ENCODE peak calls at places on chromosomes 2 and 18, in four cellular contexts. E, D, U and H are unnamed samples.

GRCh38 chr2:210199186-210199765 is 26.0 kb downstream of the ACADL start:
- DNase-seq in E (peak), D (peak), U (no peak), H (peak)

GRCh38 chr2:239002960-239003932 is 155.4 kb downstream of the TWIST2 start:
- DNase-seq in E (no peak), D (no peak), U (no peak), H (no peak)

GRCh38 chr2:8451273-8451672 is 230.6 kb upstream of the ID2 start:
- DNase-seq in E (no peak), D (no peak), U (no peak), H (no peak)

GRCh38 chr2:69018629-69019227 is 5.7 kb downstream of the ANTXR1 start:
- DNase-seq in E (no peak), D (no peak), U (no peak), H (no peak)

GRCh38 chr18:48666613-48667012 is 127.8 kb downstream of the CTIF start:
- DNase-seq in E (no peak), D (no peak), U (no peak), H (no peak)

GRCh38 chr18:43486462-43486861 is 209.2 kb upstream of the SYT4 start:
- DNase-seq in E (no peak), D (no peak), U (no peak), H (no peak)

GRCh38 chr2:120613742-120614481 is 121.8 kb upstream of the GLI2 start:
- DNase-seq in E (no peak), D (no peak), U (no peak), H (no peak)

GRCh38 chr2:197028230-197028629 is 101.7 kb upstream of the PGAP1 start:
- DNase-seq in E (peak), D (no peak), U (no peak), H (no peak)

DNA sequence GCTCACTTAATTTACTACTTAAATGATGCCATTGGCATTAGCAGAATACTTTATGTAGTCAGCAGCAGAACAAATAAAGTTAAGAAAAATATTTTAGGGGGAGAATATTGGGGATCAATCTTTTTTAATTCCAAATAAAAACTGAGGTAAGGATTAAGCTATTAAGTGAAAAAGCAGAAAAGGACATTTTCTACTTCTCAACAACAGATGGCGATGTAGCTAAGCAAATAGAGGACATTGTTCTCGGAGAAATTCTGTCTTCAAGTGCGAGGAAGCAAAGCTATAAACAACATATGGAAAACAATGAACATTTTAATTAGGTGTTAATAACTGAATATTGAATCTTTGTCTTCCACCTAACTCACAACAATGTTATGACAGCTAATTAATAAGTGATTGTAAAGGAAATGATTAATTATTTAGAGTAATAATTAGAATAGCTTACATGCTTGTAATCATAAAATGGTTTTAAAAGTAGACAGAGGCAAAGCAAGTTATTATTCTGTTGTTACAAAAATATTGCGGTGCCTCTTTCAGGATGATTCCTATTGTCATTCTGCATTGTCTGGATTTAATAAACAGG is 32.8 kb upstream of the CCDC93 start:
- DNase-seq in E (peak), D (peak), U (no peak), H (peak)
- TF ChIP-seq SP1 in E (no peak), D (no peak), U (no peak), H (no peak)

DNA sequence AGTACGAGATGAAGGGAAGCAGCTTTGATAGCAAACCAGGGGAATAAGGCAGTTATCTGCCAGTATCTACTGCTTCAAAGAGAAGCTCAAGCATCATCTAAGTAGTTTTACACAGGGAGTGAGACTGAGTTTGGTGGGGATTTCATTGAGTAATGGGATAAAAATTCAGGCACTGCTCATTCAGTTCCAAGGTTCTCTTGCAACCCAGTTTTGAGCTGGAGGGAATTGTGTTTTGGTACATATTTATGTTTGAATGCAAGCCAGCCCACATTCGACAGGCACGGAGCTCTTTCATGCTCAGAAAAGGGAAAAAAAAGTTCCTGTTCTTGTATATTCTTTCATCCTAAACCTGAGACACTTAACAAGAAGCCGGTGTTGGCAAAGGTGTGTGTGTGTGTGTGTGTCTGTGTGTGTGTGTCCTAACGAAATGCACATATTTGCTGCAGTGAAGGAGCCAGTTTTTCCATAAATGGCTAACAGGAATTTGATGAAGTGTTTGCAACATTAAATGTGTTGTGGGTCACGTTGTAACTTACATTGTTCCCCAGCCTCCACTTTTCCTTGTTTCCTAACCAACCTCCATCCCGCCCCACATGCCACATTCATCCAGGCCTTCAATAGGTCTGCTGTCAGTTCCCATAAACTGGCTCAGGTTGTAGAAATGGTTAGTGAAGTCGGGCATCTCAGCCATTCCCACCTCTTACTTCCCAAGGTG is 311.1 kb downstream of the TXNL1 start:
- DNase-seq in E (no peak), D (no peak), U (no peak), H (no peak)
- TF ChIP-seq BHLHE40 in E (no peak), D (no peak), U (no peak), H (no peak)

DNA sequence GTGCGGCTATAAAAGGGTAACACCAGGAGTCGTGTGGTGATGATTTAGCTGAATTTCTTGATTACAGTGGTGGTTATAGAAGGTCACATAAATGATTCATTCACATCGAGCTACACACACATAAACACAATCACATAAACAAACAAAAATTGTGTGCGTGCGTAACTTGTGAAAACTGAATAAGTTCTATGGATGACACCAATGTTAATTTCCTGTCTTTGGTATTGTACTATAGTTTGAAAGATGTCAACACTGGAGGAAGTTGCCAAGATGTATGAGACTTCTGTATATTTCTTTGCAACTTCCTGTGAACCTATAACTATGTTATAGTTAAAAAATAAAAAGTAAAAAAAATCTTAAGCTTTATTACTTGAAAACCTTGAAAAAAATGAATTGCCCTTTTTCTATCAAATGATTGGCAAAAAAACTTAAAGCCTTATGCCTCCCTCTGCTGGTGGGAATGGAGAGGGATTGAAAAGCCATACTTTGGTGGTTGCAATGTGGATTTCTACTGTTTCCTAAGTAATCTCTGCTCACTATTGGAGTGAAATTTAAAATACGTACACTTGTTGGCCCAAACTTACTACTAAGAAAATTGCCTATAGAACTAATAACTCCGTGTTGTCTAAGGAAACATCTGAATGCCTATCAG is 227.7 kb downstream of the RPIA start:
- DNase-seq in E (peak), D (peak), U (no peak), H (peak)
- TF ChIP-seq FOXK2 in E (no peak), D (no peak), U (no peak), H (no peak)

GRCh38 chr2:100923461-100924020 is 78.5 kb upstream of the RPL31 start:
- DNase-seq in E (no peak), D (no peak), U (no peak), H (no peak)

GRCh38 chr2:100924122-100924519 is 78.0 kb upstream of the RPL31 start:
- DNase-seq in E (no peak), D (no peak), U (no peak), H (no peak)

GRCh38 chr2:100928235-100928634 is 73.9 kb upstream of the RPL31 start:
- DNase-seq in E (no peak), D (no peak), U (no peak), H (no peak)

GRCh38 chr2:100921685-100922161 is 80.4 kb upstream of the RPL31 start:
- DNase-seq in E (no peak), D (peak), U (no peak), H (no peak)

GRCh38 chr2:100924520-100925451 is 77.3 kb upstream of the RPL31 start:
- DNase-seq in E (no peak), D (peak), U (peak), H (no peak)
- TF ChIP-seq SP1 in E (no peak), D (no peak), U (no peak), H (no peak)

DNA sequence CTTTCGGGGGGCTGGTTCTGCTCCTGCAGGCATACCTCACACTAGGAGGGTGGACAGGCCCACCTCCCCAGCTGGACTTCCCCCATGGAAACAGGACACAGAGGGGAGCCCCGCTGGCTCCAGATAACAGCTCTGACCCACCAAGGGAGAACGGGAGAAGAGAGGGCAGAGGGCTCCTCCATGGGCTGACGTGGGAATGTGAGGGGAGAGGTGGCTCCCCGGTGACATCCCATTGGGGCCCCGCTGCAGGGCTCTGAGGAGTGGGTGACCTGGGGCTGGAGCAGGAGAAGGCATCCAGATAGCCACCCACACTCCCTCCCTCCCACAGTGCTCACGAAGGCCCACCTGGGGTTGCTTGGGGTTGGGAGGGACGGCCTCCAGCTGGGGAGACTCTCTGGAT is 45.9 kb downstream of the FBLN7 start:
- DNase-seq in E (no peak), D (no peak), U (no peak), H (no peak)
- TF ChIP-seq BHLHE40 in E (no peak), D (no peak), U (no peak), H (no peak)

GRCh38 chr2:26555246-26556133 is 77.6 kb upstream of the OTOF start:
- DNase-seq in E (peak), D (peak), U (no peak), H (peak)
- TF ChIP-seq FOXK2 in E (no peak), D (no peak), U (no peak), H (no peak)

GRCh38 chr2:240277807-240278522 is 137.5 kb upstream of the OTOS start:
- DNase-seq in E (no peak), D (no peak), U (no peak), H (no peak)

GRCh38 chr2:240275386-240275785 is 134.9 kb upstream of the OTOS start:
- DNase-seq in E (no peak), D (no peak), U (no peak), H (no peak)

GRCh38 chr2:240280621-240281020 is 140.2 kb upstream of the OTOS start:
- DNase-seq in E (no peak), D (no peak), U (no peak), H (no peak)

GRCh38 chr2:240278661-240279060 is 138.2 kb upstream of the OTOS start:
- DNase-seq in E (no peak), D (no peak), U (no peak), H (no peak)

GRCh38 chr2:240277073-240277806 is 136.8 kb upstream of the OTOS start:
- DNase-seq in E (no peak), D (no peak), U (no peak), H (no peak)
- TF ChIP-seq SP1 in E (no peak), D (no peak), U (no peak), H (no peak)

DNA sequence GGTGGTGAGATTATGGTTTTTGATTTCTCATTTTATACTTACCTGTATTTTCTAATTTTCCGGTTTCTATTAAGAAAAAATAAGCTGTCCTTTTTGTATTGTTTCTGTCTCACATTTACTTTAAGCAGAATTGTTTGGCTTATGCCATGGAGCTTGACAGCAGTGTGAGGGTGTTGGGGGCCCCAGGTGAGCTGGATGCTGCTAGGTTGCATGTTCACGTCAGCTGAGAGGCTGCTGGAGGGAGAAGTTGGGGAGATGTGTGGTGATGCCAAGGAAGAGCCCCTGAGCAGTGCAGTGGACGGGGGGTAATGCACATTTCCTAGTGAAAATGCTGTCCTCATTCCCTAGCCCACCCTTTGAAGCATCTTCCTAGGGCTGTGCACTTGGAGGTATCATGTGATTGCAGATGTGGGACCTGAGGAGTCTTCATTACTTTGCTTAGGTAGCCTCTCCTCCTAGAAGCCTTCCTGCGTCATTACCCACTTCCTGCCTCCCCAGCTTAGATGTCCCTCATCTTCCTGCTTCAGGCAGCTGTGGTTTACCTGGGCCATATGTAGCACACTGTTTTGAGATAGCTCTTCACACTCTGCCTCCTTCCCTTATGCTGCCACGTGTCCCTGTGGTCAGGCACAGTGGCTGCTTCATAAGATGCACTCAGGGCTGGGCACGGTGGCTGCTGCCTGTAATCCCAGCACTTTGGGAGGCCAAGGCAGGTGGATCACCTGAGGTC is 16.2 kb downstream of the ATG16L1 start:
- DNase-seq in E (no peak), D (no peak), U (peak), H (no peak)
- TF ChIP-seq BHLHE40 in E (no peak), D (no peak), U (peak), H (no peak)

GRCh38 chr18:11951390-11951851 is 29.9 kb upstream of the IMPA2 start:
- DNase-seq in E (no peak), D (peak), U (no peak), H (no peak)
- TF ChIP-seq FOXK2 in E (no peak), D (peak), U (no peak), H (no peak)

GRCh38 chr2:23578964-23579671 is 194.1 kb downstream of the KLHL29 start:
- DNase-seq in E (no peak), D (no peak), U (no peak), H (no peak)
- TF ChIP-seq SP1 in E (no peak), D (no peak), U (no peak), H (no peak)